ENCODE peak calls at places on chromosomes 4 and X, in five cellular contexts. S is astrocyte, Z is lung, L is neural progenitor cell, V is WERI-Rb-1. I is an unnamed sample.

GRCh38 chr4:154490589-154491340 is 834 bp downstream of the DCHS2 start:
- DNase-seq in V (peak), L (peak), S (no peak), Z (no peak), I (no peak)

GRCh38 chr4:17128268-17128667 is 229.8 kb upstream of the LDB2 start:
- DNase-seq in V (no peak), Z (no peak), L (no peak), S (peak), I (no peak)

GRCh38 chr4:146347822-146348221 is 133.5 kb downstream of the REELD1 start:
- DNase-seq in S (no peak), L (no peak), V (no peak), Z (no peak), I (no peak)

GRCh38 chr4:71004281-71004851 is 10.9 kb downstream of the DCK start:
- DNase-seq in Z (no peak), V (peak), S (no peak), L (peak), I (no peak)

GRCh38 chrX:134604701-134605271 is 53.5 kb downstream of the PLAC1 start:
- DNase-seq in V (peak), Z (peak), S (no peak), L (no peak), I (peak)

GRCh38 chr4:186852964-186853391 is 129.3 kb upstream of the FAT1 start:
- DNase-seq in Z (no peak), L (no peak), S (no peak), V (no peak), I (no peak)

GRCh38 chr4:28469886-28470285 is 1609.2 kb downstream of the STIM2 start:
- DNase-seq in V (no peak), S (no peak), L (no peak), Z (no peak), I (no peak)

GRCh38 chrX:153055827-153056748 is at the start of gene PNMA3:
- DNase-seq in Z (no peak), L (peak), V (no peak), S (no peak), I (no peak)

GRCh38 chr4:91099666-91100065 is 972.5 kb downstream of the CCSER1 start:
- DNase-seq in Z (no peak), V (no peak), S (no peak), L (peak), I (no peak)

GRCh38 chr4:8917321-8917811 is 45.7 kb upstream of the HMX1 start:
- DNase-seq in L (no peak), S (no peak), V (peak), Z (no peak), I (no peak)

GRCh38 chrX:27162496-27162895 is 300.6 kb downstream of the PPP4R3C start:
- DNase-seq in S (no peak), Z (no peak), L (no peak), V (no peak), I (no peak)

GRCh38 chr4:19693949-19694597 is 557.6 kb upstream of the SLIT2 start:
- DNase-seq in Z (no peak), S (no peak), V (no peak), L (no peak), I (no peak)

GRCh38 chr4:83644677-83645639 is 109.0 kb downstream of the GPAT3 start:
- DNase-seq in Z (no peak), V (peak), L (peak), S (peak), I (peak)

GRCh38 chr4:52946811-52947210 is 84.7 kb downstream of the RASL11B start:
- DNase-seq in Z (no peak), S (no peak), L (peak), V (no peak), I (no peak)

GRCh38 chr4:84965558-84966381 is 720 bp downstream of the WDFY3 start:
- DNase-seq in S (no peak), L (peak), Z (peak), V (peak), I (peak)

GRCh38 chr4:89674876-89675459 is 162.0 kb downstream of the SNCA start:
- DNase-seq in L (no peak), S (no peak), V (no peak), Z (no peak), I (no peak)

GRCh38 chr4:86101841-86102240 is 258.0 kb downstream of the MAPK10 start:
- DNase-seq in V (no peak), Z (no peak), S (no peak), L (no peak), I (no peak)

GRCh38 chr4:169859366-169860216 is 101.8 kb upstream of the HPF1 start:
- DNase-seq in L (peak), Z (no peak), V (no peak), S (no peak), I (no peak)

DNA sequence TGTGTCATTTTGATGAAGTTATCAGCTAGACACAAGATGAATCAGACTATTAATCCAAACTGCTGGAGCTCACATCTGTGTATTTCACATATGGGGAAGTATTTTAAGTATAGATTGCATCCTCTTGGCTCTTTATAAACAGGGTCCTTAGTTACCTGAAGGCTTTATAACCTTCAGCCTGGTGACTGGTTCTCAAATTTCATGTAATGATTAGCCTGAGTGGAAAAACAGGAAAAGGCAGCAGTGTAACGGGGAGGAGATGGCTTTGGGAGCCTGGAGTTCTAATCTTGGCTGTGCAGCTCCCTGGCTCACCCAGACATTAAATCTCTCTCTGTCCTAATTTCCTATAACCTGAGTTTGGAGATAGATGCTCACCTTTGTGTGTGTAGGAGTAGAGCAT is 103.8 kb upstream of the HPF1 start:
- DNase-seq in V (no peak), Z (no peak), S (no peak), L (no peak), I (no peak)
- H3K27ac ChIP-seq in V (no peak), Z (no peak), S (no peak), L (no peak), I (no peak)

GRCh38 chr4:38279077-38279476 is 318.9 kb downstream of the PTTG2 start:
- DNase-seq in V (no peak), L (no peak), S (no peak), Z (no peak), I (no peak)

GRCh38 chr4:38279650-38280322 is 319.6 kb downstream of the PTTG2 start:
- DNase-seq in V (no peak), L (peak), S (no peak), Z (no peak), I (no peak)

GRCh38 chr4:38273369-38273768 is 313.2 kb downstream of the PTTG2 start:
- DNase-seq in L (no peak), S (no peak), V (no peak), Z (no peak), I (no peak)

GRCh38 chr4:38278255-38278654 is 318.1 kb downstream of the PTTG2 start:
- DNase-seq in Z (no peak), L (no peak), V (no peak), S (peak), I (no peak)

DNA sequence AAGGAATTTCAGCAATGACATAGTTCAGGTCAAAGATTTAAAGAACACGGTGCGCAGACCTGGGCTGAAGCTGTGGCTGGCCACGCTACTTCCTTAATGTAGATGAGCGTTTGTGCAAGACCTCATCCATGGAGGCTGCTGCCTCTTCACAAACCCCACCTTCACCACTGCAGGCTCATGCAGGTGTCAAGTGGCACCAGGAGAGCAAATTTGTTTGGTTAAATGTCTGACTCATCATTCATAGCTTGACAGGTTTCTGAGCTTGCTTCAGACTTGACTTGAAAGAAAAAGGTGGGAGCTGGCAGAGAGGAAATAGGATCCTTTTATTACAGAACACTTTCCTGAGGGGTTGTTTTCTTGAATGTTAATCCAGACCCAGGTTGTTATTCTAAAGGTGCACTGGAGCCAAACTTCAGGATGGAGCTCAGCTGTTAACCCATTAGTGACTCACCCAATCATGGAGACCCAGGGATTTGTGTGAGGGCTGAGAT is 315.2 kb downstream of the PTTG2 start:
- DNase-seq in Z (peak), S (no peak), V (no peak), L (no peak), I (peak)
- TF ChIP-seq CTCF in Z (no peak), S (no peak), V (no peak), L (no peak), I (no peak)

GRCh38 chr4:41539711-41540110 is 1.8 kb downstream of the LIMCH1 start:
- DNase-seq in L (no peak), V (no peak), Z (no peak), S (no peak), I (no peak)
- H3K27ac ChIP-seq in L (no peak), V (no peak), Z (peak), S (no peak), I (peak)

DNA sequence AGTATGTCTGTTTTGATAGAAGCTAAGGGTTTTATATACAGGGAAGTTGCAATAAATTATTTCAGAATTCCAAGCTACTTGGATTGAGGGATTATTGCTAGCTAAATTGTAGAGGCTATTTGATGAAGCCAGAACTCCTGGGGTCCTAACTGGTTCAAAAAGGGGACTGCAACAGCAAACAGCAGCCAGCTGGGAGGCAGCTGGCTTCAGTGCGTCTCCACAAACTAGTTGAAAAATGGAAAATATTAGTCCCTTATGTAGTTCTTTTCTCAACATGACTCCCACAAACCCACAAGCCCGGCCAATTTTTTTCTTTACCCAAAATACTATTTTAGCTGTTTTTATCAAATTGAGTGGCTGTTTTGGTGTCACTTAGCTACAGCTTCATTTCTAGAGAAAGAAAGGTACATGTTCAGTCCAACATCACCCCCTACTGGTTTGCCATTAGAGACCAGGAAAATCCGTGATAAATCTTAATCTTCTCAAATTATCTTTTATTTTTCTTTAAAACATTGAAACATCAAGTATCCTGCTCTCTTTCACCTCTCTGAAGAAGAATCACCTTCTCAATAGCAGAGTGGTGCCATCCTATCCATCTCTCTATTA is 97.2 kb downstream of the GUCY2F start:
- DNase-seq in V (no peak), Z (no peak), S (no peak), L (peak), I (no peak)
- TF ChIP-seq CTCF in V (no peak), Z (no peak), S (peak), L (peak), I (no peak)

DNA sequence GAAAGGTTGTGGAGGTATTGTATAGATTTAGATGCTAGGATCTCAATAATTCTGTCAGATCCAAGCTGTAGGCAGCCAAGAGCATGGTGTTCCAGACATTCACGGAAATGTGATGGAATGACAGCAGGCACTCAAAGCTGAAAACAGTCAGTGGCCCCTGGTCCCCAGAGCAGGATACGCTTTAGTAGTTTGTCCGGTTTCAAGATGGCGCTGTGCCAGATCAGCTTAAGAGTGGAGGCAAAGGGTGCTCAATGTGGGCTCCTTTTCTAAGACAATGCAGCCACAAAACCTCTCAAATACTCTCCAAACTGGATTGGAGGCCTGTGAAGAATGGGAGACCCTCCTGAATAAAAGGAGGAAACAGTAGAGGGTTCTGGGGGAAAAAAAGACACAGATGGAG is 291.2 kb upstream of the HS3ST1 start:
- DNase-seq in Z (peak), L (no peak), S (no peak), V (no peak), I (no peak)
- H3K27ac ChIP-seq in Z (no peak), L (no peak), S (no peak), V (no peak), I (no peak)

GRCh38 chrX:140701480-140701879 is 8.1 kb upstream of the LINC00632 start:
- DNase-seq in L (no peak), S (peak), V (no peak), Z (no peak), I (peak)
- TF ChIP-seq CTCF in L (peak), S (peak), V (no peak), Z (peak), I (peak)

GRCh38 chr4:165464813-165465381 is 86.1 kb downstream of the CPE start:
- DNase-seq in V (no peak), L (peak), Z (no peak), S (peak), I (peak)
- H3K27ac ChIP-seq in V (no peak), L (no peak), Z (no peak), S (no peak), I (no peak)

GRCh38 chr4:139622856-139623255 is 42.8 kb upstream of the MGST2 start:
- DNase-seq in S (no peak), Z (no peak), V (no peak), L (peak), I (no peak)

GRCh38 chr4:139619644-139620043 is 46.0 kb upstream of the MGST2 start:
- DNase-seq in L (peak), S (no peak), V (peak), Z (no peak), I (peak)

GRCh38 chr4:139617702-139618490 is 47.7 kb upstream of the MGST2 start:
- DNase-seq in Z (no peak), V (no peak), S (no peak), L (no peak), I (no peak)
- TF ChIP-seq CTCF in Z (no peak), V (peak), S (peak), L (peak), I (no peak)